ENCODE peak calls at places on chromosomes 16 and 17, in six cellular contexts. O is foreskin fibroblast, Z is Peyer's patch, L is HepG2, E is neural progenitor cell, A is uterus. R is an unnamed sample.

GRCh38 chr17:65850486-65850885 is 289.0 kb upstream of the AXIN2 start:
- DNase-seq in Z (no peak), E (no peak), L (no peak), A (no peak), O (peak), R (no peak)

GRCh38 chr17:66935717-66936116 is 28.8 kb upstream of the CACNG4 start:
- DNase-seq in Z (no peak), O (no peak), L (no peak), E (no peak), A (no peak), R (no peak)

GRCh38 chr17:77319211-77320031 is 178.7 kb downstream of the SEC14L1 start:
- DNase-seq in A (peak), O (peak), L (no peak), Z (peak), E (peak), R (peak)

GRCh38 chr17:49696233-49696761 is 11.5 kb downstream of the SLC35B1 start:
- DNase-seq in E (no peak), A (no peak), O (no peak), L (no peak), Z (peak), R (no peak)

GRCh38 chr16:14354561-14355351 is 275.3 kb downstream of the PARN start:
- DNase-seq in Z (peak), A (no peak), E (no peak), O (peak), L (no peak), R (no peak)

GRCh38 chr17:78651551-78651950 is 74.4 kb upstream of the DNAH17 start:
- DNase-seq in E (no peak), O (no peak), A (no peak), Z (no peak), L (no peak), R (no peak)

GRCh38 chr16:856811-857210 is 56.3 kb upstream of the GNG13 start:
- DNase-seq in E (no peak), L (no peak), A (no peak), O (no peak), Z (no peak), R (no peak)

GRCh38 chr17:66667491-66668030 is 167.4 kb upstream of the CACNG5 start:
- DNase-seq in A (no peak), L (no peak), E (no peak), Z (no peak), O (no peak), R (no peak)

GRCh38 chr16:88880226-88881051 is 14.0 kb upstream of the PABPN1L start:
- DNase-seq in O (no peak), Z (no peak), A (no peak), L (no peak), E (peak), R (no peak)

GRCh38 chr16:1163567-1164055 is 10.7 kb downstream of the CACNA1H start:
- DNase-seq in A (no peak), Z (no peak), O (no peak), L (no peak), E (no peak), R (no peak)

GRCh38 chr16:84065536-84066132 is 23.0 kb upstream of the SLC38A8 start:
- DNase-seq in E (peak), O (peak), Z (peak), L (peak), A (no peak), R (peak)

DNA sequence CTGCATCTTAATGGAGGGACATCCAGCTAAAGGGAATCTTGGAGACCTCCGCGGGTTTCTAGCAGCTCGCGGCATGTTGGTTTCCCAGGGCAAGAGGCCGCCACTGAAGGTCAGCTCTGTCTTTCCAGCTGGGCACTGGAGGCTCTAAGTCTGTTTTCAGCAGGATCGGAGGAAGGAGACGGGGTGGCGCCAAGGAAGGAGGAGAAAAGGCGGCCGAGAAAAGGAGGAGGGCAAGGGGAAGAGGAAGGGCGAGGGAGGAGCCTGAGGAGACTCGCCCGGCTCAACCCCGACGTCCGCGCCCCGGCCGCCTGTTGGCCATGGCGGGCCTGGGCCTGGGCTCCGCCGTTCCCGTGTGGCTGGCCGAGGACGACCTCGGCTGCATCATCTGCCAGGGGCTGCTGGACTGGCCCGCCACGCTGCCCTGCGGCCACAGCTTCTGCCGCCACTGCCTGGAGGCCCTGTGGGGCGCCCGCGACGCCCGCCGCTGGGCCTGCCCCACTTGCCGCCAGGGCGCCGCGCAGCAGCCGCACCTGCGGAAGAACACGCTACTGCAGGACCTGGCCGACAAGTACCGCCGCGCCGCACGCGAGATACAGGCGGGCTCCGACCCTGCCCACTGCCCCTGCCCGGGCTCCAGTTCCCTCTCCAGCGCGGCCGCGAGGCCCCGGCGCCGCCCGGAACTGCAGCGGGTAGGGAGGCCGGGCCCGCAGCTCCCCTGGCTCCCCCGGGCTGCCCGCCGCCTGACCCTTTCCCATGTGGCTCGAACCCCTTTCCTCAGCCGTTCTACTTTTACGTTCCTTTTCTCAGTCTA is at the start of gene RNF135:
- DNase-seq in E (peak), O (peak), A (peak), Z (peak), L (no peak), R (peak)
- TF ChIP-seq CTCF in E (peak), O (peak), A (peak), Z (peak), L (no peak), R (no peak)

GRCh38 chr17:82446649-82447048 is 3.9 kb downstream of the CYBC1 start:
- DNase-seq in O (no peak), Z (no peak), L (no peak), E (no peak), A (no peak), R (no peak)

GRCh38 chr17:82449883-82450356 is 632 bp downstream of the CYBC1 start:
- DNase-seq in L (no peak), E (no peak), Z (no peak), A (no peak), O (no peak), R (no peak)

GRCh38 chr17:82452162-82452561 is 1.6 kb upstream of the CYBC1 start:
- DNase-seq in E (no peak), L (no peak), O (no peak), A (no peak), Z (no peak), R (no peak)

GRCh38 chr17:82449136-82449882 is 1.2 kb downstream of the CYBC1 start:
- DNase-seq in O (no peak), E (peak), A (no peak), Z (peak), L (no peak), R (no peak)

DNA sequence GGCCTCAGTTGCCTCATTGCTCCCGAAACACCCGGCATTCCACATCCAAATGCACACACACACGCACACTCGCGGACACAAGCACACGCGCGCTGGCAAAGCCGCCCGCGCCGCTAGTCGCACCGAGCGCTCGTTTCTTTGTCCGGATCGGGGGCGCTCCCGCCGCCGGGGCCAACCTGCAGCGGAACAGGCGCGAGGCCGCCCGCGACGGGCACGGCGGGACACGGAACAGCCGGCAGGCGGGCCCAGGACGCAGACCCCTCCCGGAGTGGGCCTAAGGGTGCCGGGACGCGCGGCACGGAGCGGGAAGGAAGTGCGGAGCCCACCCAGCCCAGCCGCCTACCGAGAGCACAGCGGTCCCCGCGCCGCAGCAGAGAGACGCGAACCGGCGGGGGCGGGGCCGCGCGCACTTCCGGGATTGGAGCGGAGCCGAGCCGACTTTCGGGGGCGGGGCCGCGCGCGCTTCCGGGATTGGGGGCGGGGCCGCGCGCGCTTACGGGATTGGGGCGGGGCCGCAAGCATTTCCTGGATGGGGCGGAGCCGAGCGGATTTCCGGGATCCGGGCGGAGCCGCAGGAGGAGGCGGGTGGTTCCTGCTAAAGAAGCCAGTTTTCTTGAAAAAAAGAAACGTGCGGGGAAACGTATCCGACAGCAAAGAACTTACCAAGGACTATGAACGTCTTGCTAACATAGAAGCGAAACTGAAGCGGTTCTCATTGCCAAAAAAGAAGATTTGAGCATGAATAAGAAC is at the start of gene CYBC1:
- DNase-seq in A (peak), L (peak), O (peak), Z (peak), E (peak), R (peak)
- TF ChIP-seq CTCF in A (no peak), L (no peak), O (no peak), Z (no peak), E (no peak), R (no peak)

DNA sequence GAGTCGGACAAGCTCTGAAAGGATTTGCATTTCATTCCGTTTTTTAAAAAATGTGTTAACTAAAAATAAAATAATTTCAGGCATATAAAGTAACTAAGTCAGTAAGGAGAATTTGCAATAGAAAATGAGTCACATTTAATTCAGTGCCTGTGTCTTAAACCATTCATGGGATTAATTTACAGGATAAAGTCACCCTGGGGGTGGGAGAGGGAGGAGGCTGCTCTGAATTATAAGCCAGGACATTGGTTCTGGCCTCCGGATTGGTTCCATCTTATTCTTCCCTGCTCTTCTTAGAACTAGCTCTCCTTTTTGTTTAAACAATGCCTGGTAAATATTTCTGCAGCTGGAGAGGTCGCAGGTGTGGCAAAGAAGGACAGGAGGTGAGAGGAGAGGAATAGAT is 319.1 kb downstream of the PHKB start:
- DNase-seq in O (peak), L (no peak), A (no peak), E (no peak), Z (no peak), R (no peak)
- TF ChIP-seq CTCF in O (no peak), L (no peak), A (no peak), E (no peak), Z (no peak), R (no peak)

GRCh38 chr17:68016838-68017237 is 18.7 kb upstream of the KPNA2 start:
- DNase-seq in O (no peak), E (no peak), A (no peak), L (no peak), Z (no peak), R (no peak)

GRCh38 chr17:68019336-68019674 is 16.2 kb upstream of the KPNA2 start:
- DNase-seq in L (no peak), O (no peak), Z (no peak), A (no peak), E (no peak), R (no peak)

GRCh38 chr17:68020451-68020779 is 15.1 kb upstream of the KPNA2 start:
- DNase-seq in A (no peak), E (no peak), O (no peak), Z (no peak), L (peak), R (no peak)

GRCh38 chr17:68021963-68022362 is 13.6 kb upstream of the KPNA2 start:
- DNase-seq in A (no peak), Z (no peak), L (no peak), E (no peak), O (no peak), R (no peak)

DNA sequence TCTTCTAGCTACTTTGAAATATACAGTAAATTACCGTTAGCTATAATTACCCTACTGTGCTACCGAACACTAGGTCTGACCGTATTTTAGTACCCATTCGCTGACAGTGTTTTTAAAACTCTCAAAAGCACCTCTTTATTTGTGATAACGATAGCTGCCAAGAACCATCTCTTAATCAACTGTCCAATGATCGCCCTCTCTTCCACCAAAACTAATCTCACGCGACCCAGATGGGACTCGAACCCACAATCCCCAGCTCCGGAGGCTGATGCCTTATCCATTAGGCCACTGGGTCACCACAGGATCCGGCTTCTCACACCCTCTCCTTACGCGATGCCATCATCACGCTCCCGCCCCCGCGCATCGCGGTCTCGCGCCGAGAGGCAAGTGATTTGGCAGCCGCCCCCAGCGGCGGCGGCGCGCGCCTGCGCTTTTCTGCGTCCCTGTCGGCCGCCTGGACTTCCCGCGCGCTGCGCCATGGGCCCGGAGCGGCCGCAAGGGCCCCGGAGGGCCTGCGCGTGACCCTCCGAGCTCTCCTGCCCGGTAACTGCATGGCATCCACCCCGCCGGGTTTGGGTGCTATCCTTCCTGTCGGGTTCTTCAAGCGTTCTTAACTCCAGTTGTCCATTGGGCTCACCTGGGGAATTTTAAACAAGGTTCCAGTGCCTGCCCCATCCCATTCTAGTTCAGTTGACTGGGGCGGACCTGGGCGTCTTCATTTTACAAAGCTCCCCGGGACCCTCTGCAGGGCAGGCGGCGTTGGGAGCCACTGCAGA is 15.7 kb upstream of the KPNA2 start:
- DNase-seq in A (peak), O (peak), L (peak), E (peak), Z (peak), R (peak)
- TF ChIP-seq CTCF in A (peak), O (peak), L (peak), E (peak), Z (peak), R (no peak)

DNA sequence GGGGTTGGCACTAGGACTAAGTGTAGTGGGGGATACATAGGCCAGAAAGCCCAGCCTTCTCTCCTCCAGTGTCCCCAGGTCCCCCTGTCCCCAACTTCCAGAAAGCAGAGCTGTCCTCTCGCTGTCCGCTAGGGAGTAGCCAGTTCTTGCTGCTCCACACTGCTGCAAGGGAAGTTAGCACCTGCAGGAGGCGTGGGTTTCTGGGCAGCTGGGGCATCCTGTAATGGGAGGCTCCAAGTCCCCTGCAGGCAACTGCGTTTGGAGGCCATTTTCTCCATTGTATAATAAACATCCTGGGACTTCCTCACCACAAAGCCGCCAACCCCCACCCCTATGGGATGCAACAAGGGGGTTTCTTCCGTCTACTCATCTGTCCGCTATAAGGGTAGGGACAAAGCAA is 1.7 kb downstream of the RPRML start:
- DNase-seq in O (peak), E (peak), A (no peak), Z (no peak), L (peak), R (no peak)
- TF ChIP-seq CTCF in O (peak), E (peak), A (no peak), Z (peak), L (peak), R (no peak)

GRCh38 chr16:4814542-4815173 is 12.2 kb upstream of the ROGDI start:
- DNase-seq in A (no peak), O (no peak), L (no peak), E (no peak), Z (no peak), R (no peak)
- TF ChIP-seq CTCF in A (no peak), O (no peak), L (peak), E (peak), Z (no peak), R (no peak)

DNA sequence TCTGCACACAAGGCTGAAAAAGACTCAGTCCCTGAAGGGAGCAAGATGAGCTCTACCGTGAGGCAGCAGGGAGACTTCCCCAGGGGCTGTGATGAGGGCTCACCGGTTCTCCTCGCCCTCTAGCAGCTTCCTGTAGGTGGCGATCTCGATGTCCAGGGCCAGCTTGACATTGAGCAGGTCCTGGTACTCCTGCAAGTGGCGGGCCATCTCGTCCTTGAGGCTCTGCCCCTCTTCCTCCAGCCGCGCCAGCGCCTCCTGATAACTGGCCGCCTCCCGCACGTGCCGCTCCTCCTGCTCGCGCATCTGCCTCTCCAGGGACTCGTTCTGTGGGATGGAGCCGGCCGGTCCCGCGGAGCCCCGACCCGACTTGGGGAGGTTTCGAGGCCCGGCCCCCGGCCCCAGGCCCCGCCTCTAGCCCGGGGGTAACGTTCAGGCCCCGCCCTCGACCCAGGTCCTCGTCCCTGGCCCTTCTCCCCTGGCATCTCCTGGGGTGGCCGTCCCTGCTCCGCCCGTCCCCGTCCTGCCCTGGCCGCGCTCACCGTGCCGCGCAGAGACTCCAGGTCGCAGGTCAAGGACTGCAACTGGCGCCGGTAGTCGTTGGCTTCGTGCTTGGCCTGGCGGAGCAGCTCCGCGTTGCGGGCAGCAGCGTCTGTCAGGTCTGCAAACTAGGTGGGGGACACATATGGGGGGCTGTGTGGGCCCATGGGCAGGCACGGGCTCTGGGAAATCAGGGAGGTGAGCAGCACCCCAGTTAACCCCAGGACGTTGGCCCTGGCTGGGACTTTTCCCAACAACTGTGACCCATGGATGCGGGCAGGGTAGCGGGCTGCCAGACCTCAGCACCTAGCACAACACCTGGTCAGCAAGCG is 3.9 kb downstream of the GFAP start:
- DNase-seq in A (peak), E (peak), L (peak), O (peak), Z (peak), R (no peak)
- TF ChIP-seq CTCF in A (peak), E (peak), L (peak), O (peak), Z (peak), R (no peak)

GRCh38 chr17:51640108-51640622 is 379.8 kb downstream of the UTP18 start:
- DNase-seq in Z (no peak), A (no peak), O (no peak), E (peak), L (peak), R (no peak)
- TF ChIP-seq CTCF in Z (no peak), A (no peak), O (no peak), E (peak), L (peak), R (no peak)